ENCODE peak calls at places on chromosomes 11 and 22, in eight cellular contexts. Y is GM13976; T is GM12865; A is Kasumi-1; C is activated CD4-positive, alpha-beta T cell treated with anti-CD3 and anti-CD28 coated beads for 24 hours; I is C1 segment of cervical spinal cord; H is OCI-M1; B is stimulated activated CD4-positive, alpha-beta T cell treated with anti-CD3 and anti-CD28 coated beads, TNF-alpha, amount 100 ng/mL, for 48 hours. D is an unnamed sample.

GRCh38 chr22:50441428-50441993 is 33.3 kb downstream of the SBF1 start:
- DNase-seq in T (no peak), H (no peak), Y (no peak), C (no peak), A (no peak), B (no peak), I (no peak), D (no peak)

GRCh38 chr11:19276859-19277808 is 36.4 kb upstream of the E2F8 start:
- DNase-seq in Y (no peak), H (peak), B (no peak), I (no peak), A (no peak), T (no peak), C (no peak), D (no peak)

GRCh38 chr22:19631899-19632670 is 82.2 kb upstream of the SEPTIN5 start:
- DNase-seq in H (peak), I (no peak), A (peak), C (no peak), T (peak), B (no peak), Y (no peak), D (peak)

GRCh38 chr22:20520093-20520511 is 12.7 kb downstream of the MED15 start:
- DNase-seq in C (no peak), A (no peak), B (no peak), I (no peak), Y (no peak), H (no peak), T (no peak), D (no peak)

GRCh38 chr22:32462452-32462851 is 1.8 kb downstream of the BPIFC start:
- DNase-seq in I (no peak), A (no peak), C (no peak), B (no peak), H (no peak), Y (no peak), T (no peak), D (no peak)

GRCh38 chr11:18617688-18618340 is 16.3 kb downstream of the SPTY2D1 start:
- DNase-seq in A (peak), B (no peak), C (no peak), I (no peak), T (peak), Y (no peak), H (peak), D (no peak)

GRCh38 chr11:57668467-57668890 is 565 bp downstream of the ZDHHC5 start:
- DNase-seq in H (peak), T (peak), Y (no peak), I (no peak), B (no peak), C (peak), A (peak), D (no peak)

GRCh38 chr22:46731246-46732040 is 6.6 kb downstream of the CERK start:
- DNase-seq in T (no peak), I (no peak), B (no peak), Y (no peak), A (no peak), H (no peak), C (no peak), D (no peak)

GRCh38 chr22:32904044-32904443 is 102.5 kb downstream of the TIMP3 start:
- DNase-seq in A (peak), H (peak), I (no peak), C (no peak), T (peak), B (no peak), Y (no peak), D (peak)

GRCh38 chr22:48187272-48187855 is 1424.9 kb downstream of the TBC1D22A start:
- DNase-seq in B (no peak), C (no peak), H (no peak), I (no peak), A (no peak), T (no peak), Y (no peak), D (no peak)

GRCh38 chr11:48127521-48128183 is 89.0 kb upstream of the OR4B1 start:
- DNase-seq in T (no peak), Y (no peak), I (no peak), C (no peak), H (no peak), B (no peak), A (no peak), D (no peak)

GRCh38 chr22:46969491-46969890 is 207.0 kb downstream of the TBC1D22A start:
- DNase-seq in H (no peak), C (peak), B (peak), A (no peak), T (peak), I (no peak), Y (peak), D (no peak)

GRCh38 chr11:63459586-63459985 is 31.4 kb downstream of the PLAAT5 start:
- DNase-seq in T (no peak), B (no peak), C (no peak), I (no peak), A (no peak), Y (no peak), H (no peak), D (no peak)

GRCh38 chr11:112734207-112734606 is 227.0 kb upstream of the NCAM1 start:
- DNase-seq in C (no peak), A (no peak), B (no peak), T (peak), I (no peak), H (peak), Y (no peak), D (no peak)

GRCh38 chr11:107545101-107545514 is 20.4 kb downstream of the ALKBH8 start:
- DNase-seq in T (peak), H (no peak), C (no peak), B (no peak), Y (no peak), A (no peak), I (no peak), D (no peak)

GRCh38 chr11:119518746-119519382 is 95.9 kb upstream of the THY1 start:
- DNase-seq in C (no peak), Y (no peak), A (peak), I (no peak), H (peak), B (no peak), T (peak), D (no peak)